ENCODE peak calls at places on chromosomes 7 and 10, in seven cellular contexts. One of them, this sample, is unnamed.

GRCh38 chr10:126398924-126399323 is 10.6 kb upstream of the ADAM12 start:
- DNase-seq in fibroblast of villous mesenchyme: peak
- DNase-seq in WERI-Rb-1: no peak
- DNase-seq in HCT116: no peak
- DNase-seq in GM12865: no peak
- DNase-seq in lower lobe of right lung: no peak
- DNase-seq in gastrocnemius medialis: no peak
- DNase-seq in this sample: no peak

GRCh38 chr7:39691821-39692220 is 68.4 kb downstream of the RALA start:
- DNase-seq in WERI-Rb-1: no peak
- DNase-seq in gastrocnemius medialis: no peak
- DNase-seq in HCT116: peak
- DNase-seq in GM12865: no peak
- DNase-seq in lower lobe of right lung: no peak
- DNase-seq in fibroblast of villous mesenchyme: no peak
- DNase-seq in this sample: peak

GRCh38 chr7:110531186-110531585 is 559.7 kb upstream of the LRRN3 start:
- DNase-seq in GM12865: peak
- DNase-seq in fibroblast of villous mesenchyme: peak
- DNase-seq in gastrocnemius medialis: no peak
- DNase-seq in HCT116: no peak
- DNase-seq in WERI-Rb-1: no peak
- DNase-seq in lower lobe of right lung: no peak
- DNase-seq in this sample: no peak

GRCh38 chr10:27153855-27154198 is 357 bp downstream of the YME1L1 start:
- DNase-seq in WERI-Rb-1: peak
- DNase-seq in lower lobe of right lung: no peak
- DNase-seq in GM12865: peak
- DNase-seq in fibroblast of villous mesenchyme: peak
- DNase-seq in HCT116: no peak
- DNase-seq in gastrocnemius medialis: no peak
- DNase-seq in this sample: no peak

GRCh38 chr7:664402-664775 is 62.1 kb upstream of the DNAAF5 start:
- DNase-seq in gastrocnemius medialis: no peak
- DNase-seq in fibroblast of villous mesenchyme: no peak
- DNase-seq in HCT116: no peak
- DNase-seq in lower lobe of right lung: no peak
- DNase-seq in WERI-Rb-1: no peak
- DNase-seq in GM12865: no peak
- DNase-seq in this sample: no peak

GRCh38 chr7:149415391-149416068 is 45.3 kb downstream of the ZNF777 start:
- DNase-seq in lower lobe of right lung: no peak
- DNase-seq in GM12865: no peak
- DNase-seq in gastrocnemius medialis: no peak
- DNase-seq in WERI-Rb-1: no peak
- DNase-seq in fibroblast of villous mesenchyme: peak
- DNase-seq in HCT116: no peak
- DNase-seq in this sample: peak

GRCh38 chr7:102273749-102274712 is 12.6 kb upstream of the SH2B2 start:
- DNase-seq in HCT116: peak
- DNase-seq in fibroblast of villous mesenchyme: peak
- DNase-seq in WERI-Rb-1: no peak
- DNase-seq in gastrocnemius medialis: no peak
- DNase-seq in lower lobe of right lung: no peak
- DNase-seq in GM12865: no peak
- DNase-seq in this sample: peak

GRCh38 chr10:113616244-113617074 is 47.4 kb downstream of the NRAP start:
- DNase-seq in HCT116: peak
- DNase-seq in lower lobe of right lung: no peak
- DNase-seq in WERI-Rb-1: no peak
- DNase-seq in GM12865: no peak
- DNase-seq in fibroblast of villous mesenchyme: peak
- DNase-seq in gastrocnemius medialis: no peak
- DNase-seq in this sample: peak

GRCh38 chr10:1214882-1215540 is 158.8 kb downstream of the WDR37 start:
- DNase-seq in gastrocnemius medialis: no peak
- DNase-seq in HCT116: no peak
- DNase-seq in lower lobe of right lung: no peak
- DNase-seq in GM12865: no peak
- DNase-seq in WERI-Rb-1: no peak
- DNase-seq in fibroblast of villous mesenchyme: no peak
- DNase-seq in this sample: no peak

GRCh38 chr10:111126073-111126472 is 49.2 kb downstream of the ADRA2A start:
- DNase-seq in fibroblast of villous mesenchyme: no peak
- DNase-seq in HCT116: no peak
- DNase-seq in WERI-Rb-1: no peak
- DNase-seq in gastrocnemius medialis: no peak
- DNase-seq in GM12865: no peak
- DNase-seq in lower lobe of right lung: no peak
- DNase-seq in this sample: no peak

GRCh38 chr10:22810643-22811254 is 96.4 kb upstream of the PIP4K2A start:
- DNase-seq in fibroblast of villous mesenchyme: no peak
- DNase-seq in GM12865: no peak
- DNase-seq in lower lobe of right lung: no peak
- DNase-seq in HCT116: no peak
- DNase-seq in WERI-Rb-1: no peak
- DNase-seq in gastrocnemius medialis: no peak
- DNase-seq in this sample: no peak

GRCh38 chr7:110607050-110607862 is 483.7 kb upstream of the LRRN3 start:
- DNase-seq in fibroblast of villous mesenchyme: no peak
- DNase-seq in gastrocnemius medialis: no peak
- DNase-seq in HCT116: no peak
- DNase-seq in lower lobe of right lung: no peak
- DNase-seq in GM12865: no peak
- DNase-seq in WERI-Rb-1: no peak
- DNase-seq in this sample: no peak

GRCh38 chr7:56007167-56007652 is 42.8 kb downstream of the NIPSNAP2 start:
- DNase-seq in HCT116: no peak
- DNase-seq in gastrocnemius medialis: no peak
- DNase-seq in fibroblast of villous mesenchyme: peak
- DNase-seq in WERI-Rb-1: no peak
- DNase-seq in GM12865: no peak
- DNase-seq in lower lobe of right lung: no peak
- DNase-seq in this sample: no peak

DNA sequence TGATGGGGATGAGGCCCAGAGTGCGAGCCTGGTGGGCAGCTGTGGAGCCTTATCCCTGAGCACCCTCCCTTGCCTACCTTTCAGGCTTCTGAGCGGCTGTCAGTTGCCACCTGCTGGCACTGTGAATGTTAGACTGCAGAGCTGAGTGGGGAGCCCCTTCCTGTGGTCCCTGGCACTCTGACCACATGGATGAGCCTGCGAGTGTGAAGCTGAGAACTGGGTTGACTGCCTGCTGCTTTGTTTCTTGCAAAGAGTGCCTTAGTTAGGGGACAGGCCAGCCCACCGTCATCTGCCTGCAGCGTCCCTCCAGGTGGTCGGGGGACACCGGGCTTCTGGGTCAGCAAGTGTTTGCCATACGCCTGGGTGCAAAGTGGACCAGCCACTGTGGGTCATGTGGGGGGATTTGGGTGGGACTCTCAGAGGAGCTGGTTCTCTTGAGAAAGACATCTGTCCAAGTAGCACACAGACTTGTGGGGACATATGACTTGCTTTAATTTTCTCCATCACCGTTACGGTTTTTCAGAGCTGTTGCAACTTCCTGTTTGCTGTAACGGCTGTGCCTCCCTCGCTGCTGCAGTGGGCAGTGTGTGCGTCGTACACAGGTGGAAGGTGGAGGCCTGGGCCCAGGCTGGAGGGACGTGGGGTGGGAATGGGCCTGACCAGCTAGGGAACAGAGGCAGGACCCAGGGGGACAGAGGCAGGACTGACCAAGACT is 13.7 kb downstream of the INPP5A start:
- DNase-seq in gastrocnemius medialis: no peak
- DNase-seq in WERI-Rb-1: no peak
- DNase-seq in lower lobe of right lung: no peak
- DNase-seq in HCT116: no peak
- DNase-seq in fibroblast of villous mesenchyme: no peak
- DNase-seq in GM12865: peak
- DNase-seq in this sample: no peak
- H3K4me3 ChIP-seq in gastrocnemius medialis: no peak
- H3K4me3 ChIP-seq in WERI-Rb-1: no peak
- H3K4me3 ChIP-seq in lower lobe of right lung: no peak
- H3K4me3 ChIP-seq in HCT116: no peak
- H3K4me3 ChIP-seq in fibroblast of villous mesenchyme: no peak
- H3K4me3 ChIP-seq in GM12865: no peak
- H3K4me3 ChIP-seq in this sample: no peak

GRCh38 chr10:13784067-13784466 is 197.3 kb downstream of the PRPF18 start:
- DNase-seq in gastrocnemius medialis: no peak
- DNase-seq in fibroblast of villous mesenchyme: no peak
- DNase-seq in GM12865: peak
- DNase-seq in HCT116: no peak
- DNase-seq in lower lobe of right lung: no peak
- DNase-seq in WERI-Rb-1: no peak
- DNase-seq in this sample: no peak
- TF ChIP-seq CTCF in gastrocnemius medialis: no peak
- TF ChIP-seq CTCF in fibroblast of villous mesenchyme: peak
- TF ChIP-seq CTCF in GM12865: peak
- TF ChIP-seq CTCF in HCT116: peak
- TF ChIP-seq CTCF in lower lobe of right lung: no peak
- TF ChIP-seq CTCF in WERI-Rb-1: peak
- TF ChIP-seq CTCF in this sample: peak

GRCh38 chr7:3289996-3290395 is 11.1 kb upstream of the SDK1 start:
- DNase-seq in gastrocnemius medialis: no peak
- DNase-seq in lower lobe of right lung: no peak
- DNase-seq in fibroblast of villous mesenchyme: peak
- DNase-seq in WERI-Rb-1: no peak
- DNase-seq in GM12865: no peak
- DNase-seq in HCT116: no peak
- DNase-seq in this sample: peak

GRCh38 chr7:3294432-3295100 is 6.5 kb upstream of the SDK1 start:
- DNase-seq in HCT116: no peak
- DNase-seq in lower lobe of right lung: peak
- DNase-seq in GM12865: no peak
- DNase-seq in gastrocnemius medialis: no peak
- DNase-seq in WERI-Rb-1: peak
- DNase-seq in fibroblast of villous mesenchyme: no peak
- DNase-seq in this sample: no peak

GRCh38 chr7:3297105-3297819 is 3.8 kb upstream of the SDK1 start:
- DNase-seq in lower lobe of right lung: no peak
- DNase-seq in HCT116: no peak
- DNase-seq in fibroblast of villous mesenchyme: no peak
- DNase-seq in gastrocnemius medialis: no peak
- DNase-seq in GM12865: no peak
- DNase-seq in WERI-Rb-1: no peak
- DNase-seq in this sample: no peak

DNA sequence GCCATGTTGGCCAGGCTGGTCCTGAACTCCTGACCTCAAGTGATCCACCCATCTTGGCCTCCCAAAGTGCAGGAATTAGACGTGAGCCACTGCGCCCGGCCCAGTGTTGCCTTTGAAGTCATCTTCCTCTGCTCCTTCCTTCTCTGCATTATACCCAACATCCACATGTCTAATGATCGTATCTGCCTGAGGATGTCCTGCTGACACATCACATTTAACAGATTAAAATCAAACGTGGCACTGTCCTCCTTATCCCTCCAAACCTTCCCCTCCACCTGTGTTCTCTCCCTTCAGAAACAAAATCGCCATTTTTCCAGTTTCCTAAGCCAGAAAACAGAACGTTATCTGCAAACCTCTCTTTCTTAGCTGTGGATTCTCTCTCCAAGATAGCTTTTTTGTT is 8.4 kb upstream of the SDK1 start:
- DNase-seq in WERI-Rb-1: no peak
- DNase-seq in fibroblast of villous mesenchyme: no peak
- DNase-seq in gastrocnemius medialis: no peak
- DNase-seq in GM12865: no peak
- DNase-seq in lower lobe of right lung: no peak
- DNase-seq in HCT116: no peak
- DNase-seq in this sample: no peak
- H3K4me3 ChIP-seq in WERI-Rb-1: no peak
- H3K4me3 ChIP-seq in fibroblast of villous mesenchyme: no peak
- H3K4me3 ChIP-seq in gastrocnemius medialis: no peak
- H3K4me3 ChIP-seq in GM12865: no peak
- H3K4me3 ChIP-seq in lower lobe of right lung: no peak
- H3K4me3 ChIP-seq in HCT116: no peak
- H3K4me3 ChIP-seq in this sample: no peak

GRCh38 chr10:54940418-54940817 is 139.4 kb upstream of the PCDH15 start:
- DNase-seq in lower lobe of right lung: no peak
- DNase-seq in WERI-Rb-1: no peak
- DNase-seq in fibroblast of villous mesenchyme: no peak
- DNase-seq in GM12865: peak
- DNase-seq in gastrocnemius medialis: no peak
- DNase-seq in HCT116: no peak
- DNase-seq in this sample: no peak
- TF ChIP-seq CTCF in lower lobe of right lung: no peak
- TF ChIP-seq CTCF in WERI-Rb-1: no peak
- TF ChIP-seq CTCF in fibroblast of villous mesenchyme: no peak
- TF ChIP-seq CTCF in GM12865: peak
- TF ChIP-seq CTCF in gastrocnemius medialis: no peak
- TF ChIP-seq CTCF in HCT116: no peak
- TF ChIP-seq CTCF in this sample: no peak

DNA sequence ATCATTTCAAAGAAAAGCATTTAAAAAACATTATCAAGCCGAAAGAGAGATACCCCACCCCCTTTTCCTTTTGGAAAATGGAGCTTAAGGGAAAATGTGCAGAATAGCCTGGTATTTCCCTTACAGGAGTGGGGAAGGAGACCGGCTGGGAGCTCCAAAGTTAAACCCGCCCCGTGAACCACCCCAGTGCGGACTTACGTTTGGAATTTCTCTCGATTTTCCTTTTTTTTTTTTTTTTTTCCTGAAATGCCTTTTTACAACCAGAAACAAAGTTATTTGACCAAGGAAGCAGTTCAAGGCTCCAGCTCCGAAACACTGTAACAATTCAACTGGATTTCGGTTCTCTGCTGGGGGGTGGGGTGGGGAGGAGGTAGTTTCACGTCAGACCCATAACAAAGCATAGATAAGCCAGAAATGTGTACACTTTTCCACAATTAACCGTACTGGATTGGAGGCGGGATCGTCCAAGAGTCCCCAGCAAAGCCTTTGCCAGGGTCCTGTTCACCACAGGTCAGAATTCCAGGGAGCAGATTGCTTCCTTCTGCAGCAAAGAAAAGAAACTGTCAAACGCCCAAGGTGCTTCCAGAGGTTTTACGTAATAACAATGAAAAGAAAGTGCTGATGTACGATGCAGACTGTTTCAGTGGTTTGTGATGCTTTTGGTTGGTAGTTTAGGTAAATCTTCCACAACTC is 6.7 kb downstream of the SKIDA1 start:
- DNase-seq in GM12865: no peak
- DNase-seq in fibroblast of villous mesenchyme: no peak
- DNase-seq in lower lobe of right lung: peak
- DNase-seq in gastrocnemius medialis: no peak
- DNase-seq in HCT116: no peak
- DNase-seq in WERI-Rb-1: no peak
- DNase-seq in this sample: peak
- H3K4me3 ChIP-seq in GM12865: peak
- H3K4me3 ChIP-seq in fibroblast of villous mesenchyme: peak
- H3K4me3 ChIP-seq in lower lobe of right lung: peak
- H3K4me3 ChIP-seq in gastrocnemius medialis: peak
- H3K4me3 ChIP-seq in HCT116: peak
- H3K4me3 ChIP-seq in WERI-Rb-1: peak
- H3K4me3 ChIP-seq in this sample: peak

This sample was measured in fibroblast of pulmonary artery.